ENCODE peak calls at places on chromosomes 2 and 18, in five cellular contexts. Y, C, W, I and B are unnamed samples.

GRCh38 chr18:46859855-46860254 is 57.5 kb downstream of the PIAS2 start:
- DNase-seq in Y (peak; percentile 25), C (no peak), W (peak; percentile 15), I (peak; percentile 29), B (no peak)

GRCh38 chr2:184305105-184305504 is 293.2 kb upstream of the ZNF804A start:
- DNase-seq in Y (no peak), C (no peak), W (no peak), I (no peak), B (no peak)

GRCh38 chr2:8089596-8089995 is 592.3 kb upstream of the ID2 start:
- DNase-seq in Y (peak; percentile 74), C (no peak), W (peak; percentile 22), I (no peak), B (no peak)

GRCh38 chr2:88471083-88471942 is 18.8 kb upstream of the FOXI3 start:
- DNase-seq in Y (no peak), C (no peak), W (no peak), I (no peak), B (no peak)

GRCh38 chr2:24913896-24914295 is 6.1 kb downstream of the ADCY3 start:
- DNase-seq in Y (no peak), C (no peak), W (no peak), I (no peak), B (no peak)

GRCh38 chr2:193088026-193088425 is 893.3 kb upstream of the TMEFF2 start:
- DNase-seq in Y (no peak), C (no peak), W (no peak), I (no peak), B (no peak)

GRCh38 chr2:174918886-174919526 is 86.2 kb downstream of the CHN1 start:
- DNase-seq in Y (no peak), C (no peak), W (no peak), I (no peak), B (no peak)

GRCh38 chr2:179263460-179264237 is 983 bp downstream of the SESTD1 start:
- DNase-seq in Y (peak; percentile 73), C (peak; percentile 33), W (peak; percentile 47), I (peak; percentile 65), B (peak; percentile 56)

GRCh38 chr2:70596739-70597138 is 43.1 kb upstream of the TGFA start:
- DNase-seq in Y (no peak), C (no peak), W (peak; percentile 50), I (no peak), B (no peak)

GRCh38 chr2:109331864-109332848 is 203.2 kb downstream of the SH3RF3 start:
- DNase-seq in Y (peak; percentile 98), C (no peak), W (peak; percentile 93), I (peak; percentile 26), B (peak; percentile 42)

GRCh38 chr2:26429779-26430654 is 28.3 kb downstream of the DRC1 start:
- DNase-seq in Y (no peak), C (no peak), W (peak; percentile 4), I (no peak), B (no peak)

GRCh38 chr2:203819434-203820133 is 48.0 kb upstream of the CTLA4 start:
- DNase-seq in Y (no peak), C (no peak), W (peak; percentile 36), I (no peak), B (no peak)

GRCh38 chr18:56562479-56562878 is 75.9 kb downstream of the TXNL1 start:
- DNase-seq in Y (no peak), C (no peak), W (no peak), I (no peak), B (no peak)

GRCh38 chr2:38528008-38528442 is 74.7 kb downstream of the HNRNPLL start:
- DNase-seq in Y (peak; percentile 81), C (peak; percentile 81), W (peak; percentile 50), I (peak; percentile 43), B (peak; percentile 67)

GRCh38 chr2:135800513-135801460 is 36.2 kb downstream of the LCT start:
- DNase-seq in Y (no peak), C (no peak), W (no peak), I (no peak), B (no peak)

GRCh38 chr2:135798762-135799161 is 38.2 kb downstream of the LCT start:
- DNase-seq in Y (peak; percentile 14), C (no peak), W (no peak), I (no peak), B (no peak)

GRCh38 chr2:135799738-135800137 is 37.2 kb downstream of the LCT start:
- DNase-seq in Y (no peak), C (no peak), W (no peak), I (no peak), B (no peak)

GRCh38 chr2:135803276-135803675 is 33.7 kb downstream of the LCT start:
- DNase-seq in Y (no peak), C (no peak), W (no peak), I (no peak), B (no peak)

GRCh38 chr2:135802350-135802749 is 34.6 kb downstream of the LCT start:
- DNase-seq in Y (no peak), C (no peak), W (no peak), I (no peak), B (no peak)
- TF ChIP-seq CTCF in Y (no peak), C (no peak), W (no peak), I (no peak), B (no peak)

GRCh38 chr2:172865422-172865821 is 129.8 kb downstream of the RAPGEF4 start:
- DNase-seq in Y (peak; percentile 16), C (no peak), W (no peak), I (no peak), B (no peak)
- TF ChIP-seq CTCF in Y (peak; percentile 42), C (peak; percentile 26), W (peak; percentile 31), I (peak; percentile 30), B (no peak)

DNA sequence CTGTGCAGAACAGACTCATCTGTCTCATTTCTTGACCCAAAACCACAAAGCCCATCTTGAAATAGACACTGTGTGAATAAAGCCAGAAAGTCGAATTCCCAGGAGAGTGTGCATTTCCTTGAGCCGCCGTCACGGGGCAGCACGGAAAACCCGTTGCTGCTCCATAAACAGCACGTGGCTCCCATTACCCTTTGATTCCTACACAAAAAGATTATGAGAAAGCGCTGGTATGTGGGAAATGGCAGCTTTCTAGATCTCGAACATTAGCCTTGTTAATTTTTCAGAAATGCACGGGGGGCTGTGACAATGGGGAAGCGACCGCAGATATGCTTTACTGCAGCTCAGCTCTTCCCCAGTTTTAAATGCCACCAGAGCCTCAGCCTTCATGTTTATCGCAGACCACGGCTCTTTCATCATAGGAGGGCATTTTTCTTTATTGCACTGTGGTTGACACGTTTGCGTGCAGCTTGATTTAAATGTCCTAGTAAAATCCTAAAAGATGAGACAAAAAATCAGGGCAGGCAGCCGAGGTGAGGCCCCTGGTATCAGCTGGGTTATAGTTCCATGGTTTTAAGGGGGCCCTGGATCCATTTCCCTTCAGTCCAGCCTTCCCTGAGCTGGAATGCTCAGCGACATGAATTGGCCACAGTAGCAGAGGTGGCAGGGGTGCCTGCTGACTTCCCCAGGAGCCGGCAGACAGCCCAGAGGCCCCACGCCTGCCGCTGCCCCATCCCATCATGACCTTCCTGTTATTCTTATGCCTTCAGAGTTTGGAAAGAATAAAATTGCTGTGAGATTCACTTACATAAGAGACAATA is 249.3 kb downstream of the NDUFA10 start:
- DNase-seq in Y (peak; percentile 25), C (no peak), W (peak; percentile 36), I (no peak), B (no peak)
- TF ChIP-seq CTCF in Y (no peak), C (no peak), W (peak; percentile 2), I (no peak), B (no peak)

GRCh38 chr2:94753466-94753998 is 117.7 kb upstream of the TEKT4 start:
- DNase-seq in Y (no peak), C (no peak), W (no peak), I (no peak), B (no peak)

GRCh38 chr2:94759211-94759610 is 112.0 kb upstream of the TEKT4 start:
- DNase-seq in Y (no peak), C (no peak), W (no peak), I (no peak), B (peak; percentile 18)

GRCh38 chr2:94762600-94762999 is 108.6 kb upstream of the TEKT4 start:
- DNase-seq in Y (no peak), C (no peak), W (no peak), I (no peak), B (no peak)

GRCh38 chr2:94763318-94763717 is 107.9 kb upstream of the TEKT4 start:
- DNase-seq in Y (no peak), C (no peak), W (no peak), I (no peak), B (no peak)

GRCh38 chr2:94758546-94758945 is 112.7 kb upstream of the TEKT4 start:
- DNase-seq in Y (no peak), C (no peak), W (no peak), I (no peak), B (no peak)
- TF ChIP-seq CTCF in Y (no peak), C (no peak), W (no peak), I (no peak), B (no peak)

GRCh38 chr18:13138822-13139139 is 79.8 kb upstream of the LDLRAD4 start:
- DNase-seq in Y (no peak), C (no peak), W (no peak), I (no peak), B (no peak)
- TF ChIP-seq CTCF in Y (no peak), C (no peak), W (no peak), I (no peak), B (no peak)

DNA sequence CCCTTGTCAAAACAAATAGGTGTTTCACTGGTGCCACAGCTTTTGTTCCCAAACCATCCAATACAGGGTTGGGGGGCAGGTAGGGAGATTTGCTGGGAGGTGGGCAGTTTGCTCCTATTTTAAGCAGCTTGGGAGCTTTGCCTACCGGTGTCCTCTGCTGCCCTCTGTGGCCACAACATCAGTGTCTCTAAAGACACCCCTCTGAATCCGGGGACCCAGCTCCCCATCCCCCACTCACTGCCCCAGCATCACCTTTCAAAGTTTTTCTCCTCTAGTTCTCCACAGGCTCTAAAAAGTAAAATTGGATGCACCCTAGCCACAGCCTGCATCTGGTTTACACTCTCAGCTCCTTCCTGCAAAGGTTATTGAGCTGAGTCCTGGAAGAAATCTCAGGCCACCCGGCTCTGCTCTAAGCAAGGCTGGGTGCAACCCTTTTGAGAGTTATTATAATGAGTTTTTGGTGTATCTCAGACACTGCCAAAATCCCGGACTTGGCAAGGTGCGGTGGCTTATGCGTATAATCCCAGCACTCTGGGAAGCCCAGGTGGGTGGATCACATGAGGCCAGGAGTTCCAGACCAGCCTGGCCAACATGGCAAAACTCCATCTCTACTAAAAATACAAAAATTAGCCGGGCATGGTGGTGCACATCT is 2.9 kb upstream of the EPAS1 start:
- DNase-seq in Y (peak; percentile 49), C (peak; percentile 71), W (peak; percentile 24), I (no peak), B (peak; percentile 39)
- TF ChIP-seq CTCF in Y (peak; percentile 48), C (peak; percentile 75), W (peak; percentile 44), I (peak; percentile 33), B (peak; percentile 39)

DNA sequence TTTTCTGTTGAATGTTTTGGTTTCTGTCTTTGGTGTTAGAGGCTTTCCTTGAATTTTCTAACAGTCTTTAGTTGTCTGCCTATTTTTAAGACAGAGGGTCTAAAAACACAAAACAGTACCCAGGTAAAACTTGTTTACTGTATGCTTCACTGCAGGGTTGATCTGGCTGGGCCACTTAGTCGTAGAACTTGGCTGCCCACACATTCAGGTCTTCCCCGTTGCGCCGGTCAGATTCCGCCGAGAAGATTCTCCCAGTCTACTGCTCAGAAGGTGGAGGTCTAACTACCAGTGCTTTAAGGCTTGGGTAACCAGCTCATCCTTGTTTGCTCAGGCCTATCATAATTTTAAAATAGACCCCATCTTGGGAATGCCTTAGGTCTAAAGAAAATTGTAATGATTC is 24.6 kb upstream of the DNAH6 start:
- DNase-seq in Y (no peak), C (no peak), W (no peak), I (no peak), B (no peak)
- TF ChIP-seq CTCF in Y (no peak), C (no peak), W (no peak), I (no peak), B (no peak)